ENCODE peak calls at places on chromosome 15, in six cellular contexts. T is nephron progenitor cell, V is AG09319, Y is endothelial cell, A is choroid plexus epithelial cell, Z is MCF 10A. S is an unnamed sample.

GRCh38 chr15:77870195-77871065 is 207.1 kb downstream of the TBC1D2B start:
- DNase-seq in T (peak), V (peak), Y (peak), A (peak), Z (peak), S (peak)

GRCh38 chr15:77187751-77188464 is 117.0 kb upstream of the TSPAN3 start:
- DNase-seq in T (no peak), V (no peak), Y (peak), A (peak), Z (peak), S (peak)

GRCh38 chr15:48456126-48456525 is 124.9 kb downstream of the DUT start:
- DNase-seq in T (no peak), V (no peak), Y (no peak), A (no peak), Z (no peak), S (no peak)

GRCh38 chr15:68318008-68318835 is 40.7 kb downstream of the FEM1B start:
- DNase-seq in T (no peak), V (no peak), Y (no peak), A (no peak), Z (no peak), S (no peak)

GRCh38 chr15:83582386-83582785 is 71.5 kb upstream of the ADAMTSL3 start:
- DNase-seq in T (no peak), V (no peak), Y (no peak), A (peak), Z (no peak), S (no peak)

GRCh38 chr15:32730677-32731654 is 13.2 kb downstream of the GREM1 start:
- DNase-seq in T (peak), V (no peak), Y (peak), A (peak), Z (peak), S (no peak)

GRCh38 chr15:64191971-64192830 is 29.4 kb upstream of the PPIB start:
- DNase-seq in T (no peak), V (no peak), Y (no peak), A (no peak), Z (no peak), S (no peak)

GRCh38 chr15:95772982-95773381 is 557.5 kb upstream of the NR2F2 start:
- DNase-seq in T (no peak), V (no peak), Y (no peak), A (no peak), Z (no peak), S (no peak)

GRCh38 chr15:57395292-57395691 is 19.0 kb downstream of the CGNL1 start:
- DNase-seq in T (no peak), V (no peak), Y (no peak), A (peak), Z (peak), S (peak)

GRCh38 chr15:85726446-85726845 is 68.3 kb downstream of the KLHL25 start:
- DNase-seq in T (no peak), V (no peak), Y (no peak), A (peak), Z (no peak), S (peak)

GRCh38 chr15:67884514-67885225 is 44.8 kb upstream of the RNU6-1 start:
- DNase-seq in T (peak), V (peak), Y (peak), A (peak), Z (peak), S (peak)

GRCh38 chr15:78915341-78916087 is 29.3 kb downstream of the CTSH start:
- DNase-seq in T (no peak), V (no peak), Y (no peak), A (peak), Z (no peak), S (peak)

GRCh38 chr15:85771781-85772445 is 22.8 kb downstream of the KLHL25 start:
- DNase-seq in T (no peak), V (peak), Y (no peak), A (peak), Z (peak), S (peak)

GRCh38 chr15:89419370-89419984 is 76.9 kb downstream of the RHCG start:
- DNase-seq in T (peak), V (no peak), Y (peak), A (peak), Z (peak), S (no peak)

GRCh38 chr15:65414841-65415621 is 7.7 kb downstream of the IGDCC4 start:
- DNase-seq in T (peak), V (no peak), Y (peak), A (peak), Z (no peak), S (peak)

GRCh38 chr15:75043509-75044257 is 20.3 kb downstream of the PPCDC start:
- DNase-seq in T (no peak), V (peak), Y (no peak), A (peak), Z (peak), S (peak)

GRCh38 chr15:61228025-61228901 is 839 bp downstream of the RORA start:
- DNase-seq in T (peak), V (no peak), Y (peak), A (peak), Z (peak), S (peak)

GRCh38 chr15:89377042-89377841 is 42.6 kb upstream of the POLG start:
- DNase-seq in T (no peak), V (no peak), Y (no peak), A (no peak), Z (no peak), S (no peak)

GRCh38 chr15:38795471-38796245 is 231.0 kb upstream of the RASGRP1 start:
- DNase-seq in T (no peak), V (no peak), Y (no peak), A (no peak), Z (no peak), S (peak)

GRCh38 chr15:80569656-80570055 is 125.5 kb upstream of the ABHD17C start:
- DNase-seq in T (no peak), V (no peak), Y (no peak), A (no peak), Z (no peak), S (no peak)

GRCh38 chr15:47196057-47196456 is 521.2 kb upstream of the SEMA6D start:
- DNase-seq in T (peak), V (peak), Y (peak), A (peak), Z (peak), S (peak)

GRCh38 chr15:60476713-60477112 is 2.2 kb downstream of the ICE2 start:
- DNase-seq in T (no peak), V (no peak), Y (no peak), A (peak), Z (peak), S (peak)

GRCh38 chr15:80183886-80184285 is 31.1 kb downstream of the FAH start:
- DNase-seq in T (no peak), V (no peak), Y (peak), A (peak), Z (peak), S (no peak)

GRCh38 chr15:77181305-77182074 is 110.6 kb upstream of the TSPAN3 start:
- DNase-seq in T (no peak), V (no peak), Y (no peak), A (no peak), Z (no peak), S (no peak)

DNA sequence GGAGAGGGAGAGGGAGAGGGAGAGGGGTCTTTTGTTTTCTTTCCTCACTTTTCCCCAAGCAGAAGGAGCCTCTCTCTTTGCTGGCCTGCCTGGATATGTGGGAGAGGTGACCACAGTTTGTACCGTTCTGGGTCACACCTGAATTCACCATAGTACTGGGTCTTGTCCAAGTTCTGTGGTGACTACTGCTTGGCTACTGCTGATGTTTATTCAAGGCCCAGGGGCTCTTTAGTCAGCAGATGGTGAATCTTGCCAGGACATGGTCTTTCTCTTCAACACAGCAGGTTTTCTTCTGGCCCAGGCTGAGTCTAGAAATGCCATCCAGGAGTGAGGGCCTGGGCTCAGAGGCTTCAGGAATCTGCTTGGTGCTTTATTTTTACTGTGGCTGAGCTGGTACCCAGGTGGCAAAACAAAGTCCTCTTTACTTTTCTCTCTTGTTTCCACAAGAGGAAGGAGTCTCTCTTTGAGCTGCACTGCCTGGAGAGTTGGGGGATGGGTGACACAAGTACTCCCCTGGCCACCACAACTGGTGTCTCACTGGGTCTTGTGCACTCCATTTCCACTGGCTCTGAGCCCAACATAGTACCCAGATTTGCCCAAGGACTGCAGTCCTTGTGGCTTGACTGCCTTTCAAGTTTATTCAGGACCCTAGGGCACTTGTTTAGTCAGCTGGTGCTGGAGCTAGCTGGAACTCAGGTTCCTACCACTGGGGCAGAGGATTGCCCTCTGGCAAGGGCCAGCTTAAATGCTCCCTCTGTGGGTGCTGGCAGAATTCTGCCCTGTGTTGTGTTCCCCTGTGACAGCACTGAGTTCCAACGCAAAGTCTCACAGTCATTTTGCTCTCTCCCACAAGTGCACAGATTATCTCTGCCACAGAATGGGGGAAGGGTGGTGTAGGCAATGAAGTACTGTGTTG is 16.8 kb upstream of the CCNDBP1 start:
- DNase-seq in T (no peak), V (no peak), Y (no peak), A (peak), Z (peak), S (peak)
- TF ChIP-seq CTCF in T (no peak), V (no peak), Y (no peak), A (no peak), Z (no peak), S (no peak)

DNA sequence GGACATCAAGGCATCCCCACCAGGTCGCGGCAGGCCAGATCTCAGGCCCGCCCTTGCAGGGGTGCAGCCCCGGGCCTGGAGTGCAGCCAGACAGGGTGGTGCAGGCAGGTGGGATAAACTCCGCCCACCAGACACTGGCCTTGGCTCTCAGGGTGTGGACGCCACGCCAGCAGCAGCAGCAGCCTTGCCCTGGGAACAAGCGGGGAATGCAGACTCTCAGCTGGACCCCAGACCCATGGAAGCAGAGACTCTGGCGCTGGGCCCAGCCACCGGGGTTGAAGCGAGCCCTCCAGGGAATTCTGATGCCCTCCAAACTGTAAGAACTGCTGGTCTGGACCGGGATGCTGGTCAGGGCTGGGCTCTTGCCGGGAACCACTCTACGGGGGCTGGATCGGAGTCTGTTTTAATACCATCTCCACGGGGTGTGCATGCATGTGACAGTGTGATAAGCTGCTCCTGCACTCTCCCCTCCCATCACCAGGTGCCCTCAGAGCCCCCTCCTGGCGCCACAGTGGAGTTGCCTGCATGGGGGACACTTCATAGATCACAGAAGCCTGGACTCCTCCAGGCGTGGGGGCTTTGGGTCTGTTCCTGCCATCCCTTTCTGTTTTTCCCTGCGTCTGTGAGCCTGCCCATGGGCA is 142.7 kb downstream of the NSMCE3 start:
- DNase-seq in T (no peak), V (no peak), Y (peak), A (no peak), Z (no peak), S (no peak)
- TF ChIP-seq CTCF in T (peak), V (no peak), Y (no peak), A (peak), Z (no peak), S (no peak)

GRCh38 chr15:37764733-37765191 is 169.7 kb upstream of the TMCO5A start:
- DNase-seq in T (peak), V (peak), Y (peak), A (peak), Z (peak), S (peak)
- TF ChIP-seq CTCF in T (peak), V (peak), Y (peak), A (peak), Z (peak), S (peak)

DNA sequence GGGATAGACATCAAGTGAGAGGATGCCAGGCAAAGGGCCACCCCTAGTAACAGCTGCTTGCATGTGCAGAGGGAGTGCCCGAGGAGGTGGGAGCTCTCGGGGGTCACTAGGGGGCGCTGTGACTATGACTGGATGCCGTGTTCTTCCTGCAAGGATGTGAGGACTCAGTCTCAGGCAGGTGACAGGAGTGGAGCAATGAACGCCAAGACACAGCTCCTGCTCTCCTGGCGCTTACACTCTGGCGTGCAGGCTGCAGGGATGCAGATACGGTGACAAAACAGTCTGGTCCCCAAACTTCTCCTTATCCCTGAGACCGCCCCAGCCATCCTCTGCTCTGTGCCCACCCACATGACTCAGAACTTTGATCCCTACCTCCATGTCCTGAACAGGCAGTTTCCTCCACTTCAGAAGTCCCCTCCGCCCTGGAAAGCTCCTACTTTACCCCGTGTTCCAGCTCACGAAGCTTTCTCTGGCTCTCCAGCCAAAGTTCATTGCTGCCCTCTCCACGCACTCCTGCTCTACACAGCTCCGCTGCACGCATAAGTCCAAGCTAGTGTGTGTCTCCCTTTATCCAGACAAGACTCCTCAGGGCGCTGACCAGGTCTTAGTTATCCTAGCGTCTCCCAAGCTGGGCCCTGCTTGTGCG is 14.7 kb downstream of the RHOV start:
- DNase-seq in T (peak), V (peak), Y (peak), A (peak), Z (peak), S (peak)
- TF ChIP-seq CTCF in T (peak), V (peak), Y (peak), A (peak), Z (peak), S (peak)

GRCh38 chr15:70318996-70319465 is 221.3 kb upstream of the TLE3 start:
- DNase-seq in T (no peak), V (peak), Y (no peak), A (peak), Z (peak), S (peak)

GRCh38 chr15:70316059-70316600 is 218.4 kb upstream of the TLE3 start:
- DNase-seq in T (no peak), V (no peak), Y (no peak), A (peak), Z (no peak), S (peak)

GRCh38 chr15:70319466-70319865 is 221.7 kb upstream of the TLE3 start:
- DNase-seq in T (no peak), V (no peak), Y (no peak), A (no peak), Z (no peak), S (no peak)

GRCh38 chr15:70320077-70320830 is 222.5 kb upstream of the TLE3 start:
- DNase-seq in T (no peak), V (no peak), Y (no peak), A (no peak), Z (no peak), S (no peak)

GRCh38 chr15:70318594-70318993 is 220.9 kb upstream of the TLE3 start:
- DNase-seq in T (no peak), V (no peak), Y (no peak), A (peak), Z (no peak), S (peak)
- TF ChIP-seq CTCF in T (no peak), V (no peak), Y (no peak), A (no peak), Z (no peak), S (no peak)

GRCh38 chr15:73927476-73928240 is 1.4 kb downstream of the LOXL1 start:
- DNase-seq in T (peak), V (no peak), Y (peak), A (peak), Z (peak), S (peak)
- TF ChIP-seq CTCF in T (peak), V (peak), Y (peak), A (peak), Z (peak), S (peak)

S was measured in AG10803.